ENCODE peak calls at places on chromosomes 13 and 19, in eight cellular contexts. S is HCT116, U is GM23338, W is K562, D is endothelial cell of umbilical vein, B is HepG2, J is H1, P is GM12878. Y is an unnamed sample.

GRCh38 chr19:2333027-2333806 is 4.7 kb downstream of the SPPL2B start:
- DNase-seq in S (no peak), U (no peak), W (no peak), D (no peak), B (no peak), J (peak; percentile 48), P (no peak), Y (no peak)

GRCh38 chr13:100100115-100100879 is 11.4 kb downstream of the PCCA start:
- DNase-seq in S (no peak), U (no peak), W (no peak), D (peak; percentile 96), B (peak; percentile 71), J (no peak), P (no peak), Y (no peak)

GRCh38 chr13:56953965-56954364 is 186.8 kb upstream of the PRR20A start:
- DNase-seq in S (no peak), U (no peak), W (no peak), D (no peak), B (no peak), J (no peak), P (no peak), Y (no peak)

GRCh38 chr19:7497292-7497691 is 8.5 kb upstream of the PEX11G start:
- DNase-seq in S (no peak), U (peak; percentile 78), W (peak; percentile 42), D (no peak), B (no peak), J (no peak), P (no peak), Y (no peak)

GRCh38 chr13:113080901-113081521 is 24.6 kb upstream of the F7 start:
- DNase-seq in S (no peak), U (no peak), W (no peak), D (no peak), B (no peak), J (no peak), P (no peak), Y (no peak)

GRCh38 chr13:51895906-51896888 is 34.4 kb downstream of the CCDC70 start:
- DNase-seq in S (peak; percentile 29), U (peak; percentile 81), W (peak; percentile 51), D (peak; percentile 63), B (peak; percentile 45), J (peak; percentile 69), P (no peak), Y (no peak)

GRCh38 chr19:37654525-37654832 is 786 bp downstream of the ZFP30 start:
- DNase-seq in S (no peak), U (peak; percentile 58), W (no peak), D (peak; percentile 48), B (no peak), J (no peak), P (no peak), Y (no peak)

GRCh38 chr19:33441277-33441699 is 67.8 kb downstream of the CEBPG start:
- DNase-seq in S (no peak), U (no peak), W (no peak), D (no peak), B (no peak), J (no peak), P (no peak), Y (no peak)

GRCh38 chr19:11094520-11094894 is 5.2 kb downstream of the LDLR start:
- DNase-seq in S (no peak), U (no peak), W (no peak), D (no peak), B (no peak), J (no peak), P (no peak), Y (no peak)

GRCh38 chr13:61761690-61762089 is 346.0 kb upstream of the PCDH20 start:
- DNase-seq in S (no peak), U (no peak), W (no peak), D (no peak), B (no peak), J (no peak), P (no peak), Y (no peak)

GRCh38 chr19:6761053-6761676 is 6.1 kb downstream of the SH2D3A start:
- DNase-seq in S (no peak), U (peak; percentile 68), W (peak; percentile 81), D (no peak), B (peak; percentile 28), J (no peak), P (no peak), Y (no peak)

GRCh38 chr13:85528578-85529215 is 270.5 kb downstream of the SLITRK6 start:
- DNase-seq in S (no peak), U (no peak), W (no peak), D (no peak), B (no peak), J (no peak), P (no peak), Y (no peak)

GRCh38 chr13:110431851-110432294 is 124.8 kb downstream of the COL4A2 start:
- DNase-seq in S (no peak), U (no peak), W (no peak), D (no peak), B (no peak), J (no peak), P (no peak), Y (no peak)

GRCh38 chr19:10113964-10114650 is 2.6 kb downstream of the P2RY11 start:
- DNase-seq in S (no peak), U (peak; percentile 46), W (peak; percentile 18), D (no peak), B (no peak), J (no peak), P (no peak), Y (no peak)

GRCh38 chr19:49823472-49823871 is 5.4 kb downstream of the MED25 start:
- DNase-seq in S (no peak), U (no peak), W (no peak), D (no peak), B (no peak), J (no peak), P (no peak), Y (no peak)

GRCh38 chr13:42891591-42891990 is 100.5 kb downstream of the EPSTI1 start:
- DNase-seq in S (no peak), U (no peak), W (no peak), D (peak; percentile 29), B (no peak), J (no peak), P (no peak), Y (no peak)

GRCh38 chr13:27954406-27954851 is 14.7 kb downstream of the CDX2 start:
- DNase-seq in S (no peak), U (peak; percentile 75), W (no peak), D (peak; percentile 31), B (no peak), J (peak; percentile 75), P (no peak), Y (no peak)

GRCh38 chr19:32891609-32892008 is 22.0 kb upstream of the SLC7A9 start:
- DNase-seq in S (no peak), U (no peak), W (no peak), D (no peak), B (no peak), J (no peak), P (no peak), Y (no peak)

GRCh38 chr19:58434217-58434616 is 5.7 kb downstream of the ZNF132 start:
- DNase-seq in S (no peak), U (peak; percentile 14), W (no peak), D (no peak), B (no peak), J (no peak), P (no peak), Y (no peak)

GRCh38 chr19:40392894-40393517 is 3.0 kb upstream of the HIPK4 start:
- DNase-seq in S (peak; percentile 33), U (no peak), W (no peak), D (no peak), B (peak; percentile 31), J (no peak), P (no peak), Y (no peak)

GRCh38 chr19:56155124-56155687 is 14.1 kb downstream of the ZNF444 start:
- DNase-seq in S (no peak), U (peak; percentile 86), W (peak; percentile 54), D (no peak), B (no peak), J (peak; percentile 87), P (no peak), Y (no peak)

GRCh38 chr13:112668924-112669323 is 20.9 kb upstream of the ATP11A start:
- DNase-seq in S (no peak), U (no peak), W (no peak), D (no peak), B (no peak), J (no peak), P (no peak), Y (no peak)

GRCh38 chr19:5680083-5680436 is 256 bp downstream of the MICOS13 start:
- DNase-seq in S (no peak), U (peak; percentile 61), W (no peak), D (no peak), B (no peak), J (no peak), P (no peak), Y (no peak)

DNA sequence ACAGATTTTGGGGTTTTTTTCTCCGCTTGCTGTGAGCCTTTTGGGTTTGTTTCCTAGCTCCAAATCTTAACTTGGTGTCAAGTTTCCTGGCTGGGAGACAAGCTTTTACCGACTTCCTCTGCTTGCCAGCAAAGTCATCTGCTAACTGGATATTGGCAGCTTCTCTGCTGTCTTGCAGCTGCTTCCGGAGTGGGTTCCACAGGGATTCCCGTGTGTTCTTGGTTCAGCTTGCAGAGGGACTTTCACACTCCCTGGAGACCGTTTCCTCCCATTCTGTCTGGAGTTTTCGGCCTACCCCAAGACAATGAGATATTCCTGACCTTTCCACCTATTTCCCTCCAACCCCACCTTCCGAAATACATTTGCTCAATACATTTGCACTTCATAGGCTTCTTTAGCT is 2.2 kb upstream of the COLGALT1 start:
- DNase-seq in S (no peak), U (peak; percentile 45), W (no peak), D (peak; percentile 99), B (no peak), J (no peak), P (no peak), Y (peak; percentile 66)
- H3K27ac ChIP-seq in S (peak overlapping the region; percentile 21), U (no peak overlapping the region), W (peak overlapping the region; percentile 58), D (peak overlapping the region; percentile 88), B (no peak overlapping the region), J (no peak overlapping the region), P (no peak overlapping the region), Y (peak overlapping the region; percentile 97)

GRCh38 chr13:91567485-91568207 is 169.2 kb downstream of the GPC5 start:
- DNase-seq in S (no peak), U (no peak), W (no peak), D (no peak), B (no peak), J (no peak), P (no peak), Y (no peak)
- TF ChIP-seq POLR2AphosphoS5 in S (no peak), U (no peak), W (no peak), D (no peak), B (no peak), J (no peak), P (no peak), Y (no peak)

GRCh38 chr19:42313096-42313839 is at the start of gene TMEM145:
- DNase-seq in S (no peak), U (peak; percentile 84), W (peak; percentile 91), D (peak; percentile 19), B (no peak), J (peak; percentile 79), P (no peak), Y (no peak)
- TF ChIP-seq EZH2 in S (no peak), U (no peak), W (no peak), D (peak; percentile 51), B (no peak), J (no peak), P (no peak), Y (no peak)

DNA sequence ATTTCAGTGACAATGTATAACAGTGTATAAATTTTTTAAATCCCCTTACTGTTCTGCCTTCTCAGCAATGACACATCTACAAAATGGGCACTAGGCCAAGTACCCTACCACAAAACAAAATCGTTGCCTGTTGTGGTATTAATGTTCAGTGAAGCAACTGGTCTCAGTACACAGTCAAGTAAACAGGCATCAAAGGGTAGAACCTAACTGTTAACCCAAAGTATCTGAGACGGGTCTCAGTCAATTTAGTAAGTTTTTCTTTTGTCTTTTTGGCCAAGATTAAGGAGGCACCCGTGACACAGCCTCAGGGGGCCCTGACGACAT is 67.4 kb downstream of the SUCLA2 start:
- DNase-seq in S (no peak), U (no peak), W (no peak), D (no peak), B (peak; percentile 10), J (no peak), P (no peak), Y (no peak)
- H3K27ac ChIP-seq in S (no peak overlapping the region), U (peak overlapping the region; percentile 90), W (no peak overlapping the region), D (no peak overlapping the region), B (peak overlapping the region; percentile 26), J (no peak overlapping the region), P (no peak overlapping the region), Y (no peak overlapping the region)

Y was measured in SK-N-MC.